ENCODE peak calls at places on chromosomes 4 and X, in five cellular contexts. Y is chondrocyte, K is GM23338, Q is GM10248, H is fibroblast of mammary gland. X is an unnamed sample.

GRCh38 chr4:53646792-53647191 is 55.5 kb upstream of the LNX1 start:
- DNase-seq in H (no peak), Y (no peak), K (no peak), Q (no peak), X (no peak)

GRCh38 chrX:72268601-72269365 is 8.3 kb downstream of the RPS4X start:
- DNase-seq in K (no peak), Q (no peak), H (peak), Y (no peak), X (no peak)

GRCh38 chr4:174996079-174996478 is 77.9 kb downstream of the ADAM29 start:
- DNase-seq in K (no peak), H (no peak), Y (no peak), Q (no peak), X (no peak)

GRCh38 chrX:102746134-102746584 is 25.6 kb downstream of the GPRASP3 start:
- DNase-seq in K (peak), Y (peak), Q (no peak), H (peak), X (no peak)

GRCh38 chr4:16707874-16708273 is 190.6 kb downstream of the LDB2 start:
- DNase-seq in K (no peak), Y (no peak), H (peak), Q (no peak), X (no peak)

GRCh38 chr4:74540193-74540592 is 95.3 kb downstream of the AREG start:
- DNase-seq in Y (no peak), H (peak), K (no peak), Q (no peak), X (no peak)

GRCh38 chrX:88604433-88605221 is 142.4 kb upstream of the CPXCR1 start:
- DNase-seq in H (no peak), Q (no peak), Y (no peak), K (no peak), X (no peak)

GRCh38 chr4:99811850-99812249 is 4.8 kb upstream of the DAPP1 start:
- DNase-seq in H (peak), Q (peak), Y (no peak), K (peak), X (no peak)

GRCh38 chr4:788636-789297 is 37.2 kb downstream of the CPLX1 start:
- DNase-seq in Q (no peak), H (no peak), Y (peak), K (no peak), X (no peak)

GRCh38 chrX:12901486-12901885 is 4.9 kb upstream of the TLR8 start:
- DNase-seq in Q (peak), H (peak), Y (no peak), K (peak), X (no peak)

GRCh38 chr4:162347492-162348213 is 183.9 kb upstream of the FSTL5 start:
- DNase-seq in Q (no peak), K (no peak), H (no peak), Y (no peak), X (no peak)

GRCh38 chrX:2397648-2398340 is 103.0 kb downstream of the DHRSX start:
- DNase-seq in H (peak), Y (no peak), K (no peak), Q (no peak), X (no peak)

GRCh38 chrX:136268051-136269048 is 17.1 kb upstream of the MAP7D3 start:
- DNase-seq in Y (no peak), H (peak), Q (peak), K (peak), X (no peak)

GRCh38 chr4:172573899-172574298 is 594.7 kb upstream of the GALNT7 start:
- DNase-seq in Y (no peak), Q (no peak), K (no peak), H (no peak), X (no peak)

GRCh38 chrX:121356850-121357171 is 309.4 kb downstream of the GLUD2 start:
- DNase-seq in H (no peak), Q (no peak), K (no peak), Y (no peak), X (no peak)

GRCh38 chr4:170026253-170026991 is at the start of gene MFAP3L:
- DNase-seq in H (peak), Y (peak), K (peak), Q (peak), X (peak)

GRCh38 chr4:56641494-56642051 is 39.5 kb downstream of the HOPX start:
- DNase-seq in Y (no peak), Q (no peak), K (no peak), H (peak), X (no peak)

GRCh38 chr4:99668472-99668871 is 10.8 kb upstream of the C4orf54 start:
- DNase-seq in H (no peak), Q (no peak), Y (no peak), K (no peak), X (no peak)

GRCh38 chrX:23729214-23729613 is 13.9 kb downstream of the ACOT9 start:
- DNase-seq in Q (no peak), K (no peak), Y (no peak), H (no peak), X (no peak)

GRCh38 chr4:138263438-138263837 is 21.3 kb upstream of the SLC7A11 start:
- DNase-seq in H (peak), K (no peak), Q (no peak), Y (no peak), X (no peak)

GRCh38 chrX:54865208-54865607 is 55.4 kb upstream of the TRO start:
- DNase-seq in H (no peak), K (no peak), Y (no peak), Q (no peak), X (no peak)

GRCh38 chr4:62135565-62136156 is 935.5 kb downstream of the ADGRL3 start:
- DNase-seq in Y (no peak), Q (no peak), H (no peak), K (no peak), X (no peak)

GRCh38 chrX:20067709-20068315 is 48.9 kb downstream of the MAP7D2 start:
- DNase-seq in Y (no peak), K (peak), Q (no peak), H (peak), X (peak)

GRCh38 chr4:1091561-1091995 is 21.8 kb downstream of the RNF212 start:
- DNase-seq in Y (no peak), K (no peak), H (no peak), Q (no peak), X (no peak)

GRCh38 chr4:103424853-103425252 is 226.7 kb upstream of the CENPE start:
- DNase-seq in K (peak), Q (no peak), Y (no peak), H (peak), X (no peak)

GRCh38 chrX:65702956-65703355 is 35.5 kb downstream of the MSN start:
- DNase-seq in Y (no peak), Q (no peak), H (no peak), K (no peak), X (no peak)

GRCh38 chrX:24241822-24242648 is 71.8 kb downstream of the SUPT20HL2 start:
- DNase-seq in K (peak), Y (no peak), H (peak), Q (peak), X (no peak)

GRCh38 chr4:35500812-35501211 is 743.5 kb downstream of the ARAP2 start:
- DNase-seq in H (no peak), Y (no peak), K (no peak), Q (no peak), X (no peak)

GRCh38 chr4:119113033-119113655 is 22.5 kb upstream of the MYOZ2 start:
- DNase-seq in K (no peak), Q (no peak), Y (no peak), H (peak), X (no peak)

GRCh38 chrX:125998432-125998831 is 167.7 kb downstream of the DCAF12L2 start:
- DNase-seq in Y (no peak), K (peak), Q (no peak), H (peak), X (no peak)

GRCh38 chrX:41827886-41828285 is 95.5 kb downstream of the CASK start:
- DNase-seq in Y (no peak), K (no peak), Q (no peak), H (peak), X (no peak)

GRCh38 chrX:36950495-36951253 is 57.5 kb upstream of the FAM47C start:
- DNase-seq in H (no peak), K (peak), Q (no peak), Y (no peak), X (no peak)

GRCh38 chr4:7779194-7779768 is 160.4 kb downstream of the AFAP1 start:
- DNase-seq in Q (no peak), Y (no peak), K (no peak), H (peak), X (no peak)

GRCh38 chrX:9130031-9130430 is 96.1 kb upstream of the FAM9B start:
- DNase-seq in Q (no peak), Y (no peak), K (no peak), H (no peak), X (no peak)

GRCh38 chrX:134935286-134935685 is 55.5 kb upstream of the SMIM10 start:
- DNase-seq in K (no peak), Q (no peak), Y (no peak), H (no peak), X (no peak)

GRCh38 chrX:22041931-22042530 is 9.9 kb downstream of the PHEX start:
- DNase-seq in H (no peak), Q (no peak), K (no peak), Y (no peak), X (no peak)

GRCh38 chr4:48331577-48332340 is 9.6 kb upstream of the SLAIN2 start:
- DNase-seq in K (no peak), Y (no peak), H (peak), Q (no peak), X (peak)

GRCh38 chr4:3451956-3452355 is 10.2 kb downstream of the HGFAC start:
- DNase-seq in K (no peak), Y (no peak), Q (no peak), H (peak), X (no peak)

GRCh38 chr4:37648084-37648817 is 37.9 kb downstream of the RELL1 start:
- DNase-seq in H (peak), K (no peak), Q (no peak), Y (no peak), X (peak)

GRCh38 chr4:151992755-151993154 is 231.9 kb upstream of the GATB start:
- DNase-seq in Y (no peak), Q (no peak), H (no peak), K (peak), X (no peak)

GRCh38 chr4:151991884-151992166 is 231.0 kb upstream of the GATB start:
- DNase-seq in Q (no peak), H (no peak), Y (no peak), K (no peak), X (no peak)

GRCh38 chr4:151991001-151991883 is 230.4 kb upstream of the GATB start:
- DNase-seq in Q (no peak), Y (no peak), H (no peak), K (no peak), X (no peak)

GRCh38 chr4:151993521-151993920 is 232.7 kb upstream of the GATB start:
- DNase-seq in Y (no peak), K (no peak), Q (no peak), H (no peak), X (no peak)

DNA sequence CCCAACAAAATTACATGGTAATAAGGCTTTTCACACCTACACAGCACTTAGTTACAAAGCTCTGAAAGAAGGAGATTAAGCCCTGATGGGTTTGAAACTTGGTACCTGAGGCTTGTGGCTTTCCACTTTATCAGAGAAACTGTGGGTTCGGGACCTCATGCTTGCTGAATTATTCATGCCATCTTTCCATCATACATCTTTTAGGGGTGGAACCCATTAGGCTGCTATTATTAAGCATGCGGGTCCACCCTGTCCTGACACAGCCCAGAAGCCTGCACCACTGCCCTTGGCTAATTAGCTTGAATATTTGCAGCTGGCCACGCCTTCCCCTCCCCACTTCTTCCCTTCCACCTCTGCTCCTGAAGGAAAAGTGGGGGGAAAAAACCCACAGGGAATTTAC is 231.5 kb upstream of the GATB start:
- DNase-seq in K (peak), Y (no peak), Q (no peak), H (no peak), X (no peak)
- TF ChIP-seq CTCF in K (no peak), Y (no peak), Q (no peak), H (no peak), X (no peak)

GRCh38 chrX:7170903-7171302 is 22.9 kb upstream of the PUDP start:
- DNase-seq in Y (no peak), K (peak), H (peak), Q (no peak), X (peak)
- TF ChIP-seq CTCF in Y (peak), K (peak), H (peak), Q (no peak), X (peak)

DNA sequence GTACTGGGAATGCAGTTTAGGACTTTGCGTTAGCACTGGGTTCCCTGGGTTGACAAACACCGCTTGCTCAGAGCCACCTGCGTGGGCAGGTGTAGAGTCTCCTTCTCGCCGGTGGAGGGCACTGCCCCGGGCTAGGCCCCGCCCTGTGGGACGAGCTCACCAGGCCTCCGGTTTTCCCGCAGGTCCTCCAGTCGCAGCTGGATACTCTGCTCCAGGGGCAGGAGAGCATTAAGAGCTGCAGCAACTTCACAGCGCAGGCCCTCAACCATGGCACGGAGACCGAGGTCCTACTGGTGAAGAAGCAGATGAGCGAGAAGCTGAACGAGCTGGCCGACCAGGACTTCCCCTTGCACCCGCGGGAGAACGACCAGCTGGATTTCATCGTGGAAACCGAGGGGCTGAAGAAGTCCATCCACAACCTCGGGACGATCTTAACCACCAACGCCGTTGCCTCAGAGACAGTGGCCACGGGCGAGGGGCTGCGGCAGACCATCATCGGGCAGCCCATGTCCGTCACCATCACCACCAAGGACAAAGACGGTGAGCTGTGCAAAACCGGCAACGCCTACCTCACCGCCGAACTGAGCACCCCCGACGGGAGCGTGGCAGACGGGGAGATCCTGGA is 49.2 kb upstream of the MND1 start:
- DNase-seq in K (peak), Y (no peak), H (no peak), Q (no peak), X (no peak)
- TF ChIP-seq CTCF in K (no peak), Y (no peak), H (no peak), Q (no peak), X (no peak)

GRCh38 chr4:186669735-186670134 is 53.9 kb downstream of the FAT1 start:
- DNase-seq in Q (no peak), H (no peak), K (peak), Y (no peak), X (no peak)
- TF ChIP-seq CTCF in Q (no peak), H (no peak), K (no peak), Y (peak), X (no peak)

GRCh38 chrX:153744210-153745066 is 19.6 kb upstream of the PLXNB3 start:
- DNase-seq in H (no peak), Q (no peak), Y (no peak), K (peak), X (no peak)
- TF ChIP-seq CTCF in H (no peak), Q (no peak), Y (peak), K (no peak), X (no peak)